ENCODE peak calls at places on chromosome 9, in five cellular contexts. R is adrenal gland, Y is stomach, I is lower leg skin, P is heart left ventricle. Z is an unnamed sample.

GRCh38 chr9:70079364-70080103 is 35.9 kb downstream of the MAMDC2 start:
- DNase-seq in R (no peak), Y (no peak), I (no peak), P (no peak), Z (no peak)

GRCh38 chr9:121282309-121283071 is 14.5 kb downstream of the GSN start:
- DNase-seq in R (peak), Y (peak), I (peak), P (peak), Z (no peak)

GRCh38 chr9:20620658-20621552 is 1.4 kb downstream of the MLLT3 start:
- DNase-seq in R (peak), Y (peak), I (peak), P (peak), Z (no peak)

GRCh38 chr9:4235951-4236804 is 63.7 kb downstream of the GLIS3 start:
- DNase-seq in R (no peak), Y (no peak), I (no peak), P (no peak), Z (no peak)

GRCh38 chr9:6811436-6811835 is 53.7 kb downstream of the KDM4C start:
- DNase-seq in R (peak), Y (no peak), I (no peak), P (no peak), Z (no peak)

GRCh38 chr9:125430611-125431305 is 169.1 kb downstream of the GAPVD1 start:
- DNase-seq in R (no peak), Y (no peak), I (no peak), P (no peak), Z (no peak)

GRCh38 chr9:129506892-129507291 is 114.0 kb downstream of the C9orf50 start:
- DNase-seq in R (peak), Y (no peak), I (no peak), P (peak), Z (no peak)

GRCh38 chr9:3179716-3180115 is 335.8 kb upstream of the PUM3 start:
- DNase-seq in R (no peak), Y (no peak), I (no peak), P (no peak), Z (no peak)

DNA sequence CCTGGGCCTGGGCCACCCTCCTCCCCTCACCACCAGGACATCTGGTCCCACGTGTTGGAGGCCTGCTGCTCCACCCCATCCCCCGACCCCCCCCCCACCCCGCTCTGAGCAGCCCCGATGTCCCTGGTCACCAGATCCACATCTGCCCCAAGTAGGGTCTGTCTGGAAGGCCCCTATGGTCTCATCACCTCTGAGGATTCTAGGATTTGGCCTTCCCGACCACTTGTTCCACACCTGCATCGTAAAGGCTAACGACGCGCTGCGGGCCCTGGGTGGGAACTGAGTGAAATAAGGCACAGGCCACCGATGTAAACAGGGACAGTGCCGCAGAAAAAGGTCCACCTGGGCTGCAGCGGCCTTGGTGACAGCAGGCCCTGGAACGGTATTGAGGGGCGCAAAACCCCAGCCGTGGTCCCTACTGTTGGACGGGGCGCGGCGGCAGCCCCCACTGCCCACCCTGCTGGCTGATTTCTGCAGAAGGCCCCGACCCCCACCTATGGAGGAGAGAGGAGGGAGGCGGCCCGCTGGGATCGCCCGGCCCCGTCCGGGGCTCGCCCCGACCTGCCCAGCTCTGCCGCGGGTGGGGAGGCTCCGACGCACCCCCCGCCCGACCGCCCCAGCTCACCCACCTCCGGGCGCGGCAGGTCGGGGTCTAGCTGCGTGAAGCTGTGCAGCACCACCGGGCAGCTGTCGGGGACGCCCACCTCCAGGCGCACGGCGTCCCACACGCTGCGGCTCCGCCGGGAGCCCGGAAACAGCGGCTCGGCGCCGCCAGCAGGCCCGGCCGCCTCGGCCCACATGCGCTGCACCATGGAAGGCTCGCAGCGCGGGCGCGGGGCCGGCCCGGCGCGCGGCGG is 469 bp downstream of the RALGDS start:
- DNase-seq in R (no peak), Y (no peak), I (peak), P (no peak), Z (no peak)
- TF ChIP-seq POLR2A in R (peak), Y (no peak), I (no peak), P (no peak), Z (peak)

GRCh38 chr9:130687615-130688014 is 6.0 kb upstream of the EXOSC2 start:
- DNase-seq in R (no peak), Y (no peak), I (no peak), P (no peak), Z (no peak)

GRCh38 chr9:130688070-130688469 is 5.5 kb upstream of the EXOSC2 start:
- DNase-seq in R (no peak), Y (no peak), I (no peak), P (no peak), Z (no peak)

GRCh38 chr9:130689572-130689936 is 4.0 kb upstream of the EXOSC2 start:
- DNase-seq in R (no peak), Y (no peak), I (no peak), P (no peak), Z (no peak)

GRCh38 chr9:130692365-130692764 is 1.2 kb upstream of the EXOSC2 start:
- DNase-seq in R (no peak), Y (no peak), I (no peak), P (no peak), Z (no peak)

GRCh38 chr9:130689937-130690700 is 3.5 kb upstream of the EXOSC2 start:
- DNase-seq in R (peak), Y (peak), I (no peak), P (no peak), Z (peak)
- TF ChIP-seq POLR2A in R (peak), Y (no peak), I (no peak), P (no peak), Z (no peak)

DNA sequence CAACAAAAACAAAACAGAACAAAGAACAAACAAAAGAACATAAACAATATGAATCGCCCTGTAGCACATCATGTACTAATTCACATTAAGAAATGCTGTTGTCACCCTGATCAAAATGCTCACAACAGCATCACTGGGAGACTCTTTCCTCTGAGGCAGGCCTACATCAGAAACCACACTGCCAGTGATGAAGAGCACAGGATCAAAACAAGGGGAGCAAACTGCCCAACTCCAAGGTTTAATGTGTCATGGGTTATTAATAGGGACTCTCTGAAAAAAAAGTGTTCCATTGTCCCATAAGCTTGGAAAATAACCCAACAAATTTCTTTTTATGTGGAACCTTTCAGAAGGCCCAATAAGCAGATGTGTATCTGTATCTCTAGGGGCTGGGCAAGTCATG is 74.2 kb downstream of the PTPN3 start:
- DNase-seq in R (no peak), Y (no peak), I (no peak), P (no peak), Z (no peak)
- TF ChIP-seq POLR2A in R (no peak), Y (no peak), I (no peak), P (no peak), Z (no peak)

GRCh38 chr9:136667217-136667939 is 4.7 kb downstream of the EGFL7 start:
- DNase-seq in R (no peak), Y (no peak), I (no peak), P (no peak), Z (no peak)
- TF ChIP-seq POLR2A in R (no peak), Y (no peak), I (no peak), P (no peak), Z (no peak)

DNA sequence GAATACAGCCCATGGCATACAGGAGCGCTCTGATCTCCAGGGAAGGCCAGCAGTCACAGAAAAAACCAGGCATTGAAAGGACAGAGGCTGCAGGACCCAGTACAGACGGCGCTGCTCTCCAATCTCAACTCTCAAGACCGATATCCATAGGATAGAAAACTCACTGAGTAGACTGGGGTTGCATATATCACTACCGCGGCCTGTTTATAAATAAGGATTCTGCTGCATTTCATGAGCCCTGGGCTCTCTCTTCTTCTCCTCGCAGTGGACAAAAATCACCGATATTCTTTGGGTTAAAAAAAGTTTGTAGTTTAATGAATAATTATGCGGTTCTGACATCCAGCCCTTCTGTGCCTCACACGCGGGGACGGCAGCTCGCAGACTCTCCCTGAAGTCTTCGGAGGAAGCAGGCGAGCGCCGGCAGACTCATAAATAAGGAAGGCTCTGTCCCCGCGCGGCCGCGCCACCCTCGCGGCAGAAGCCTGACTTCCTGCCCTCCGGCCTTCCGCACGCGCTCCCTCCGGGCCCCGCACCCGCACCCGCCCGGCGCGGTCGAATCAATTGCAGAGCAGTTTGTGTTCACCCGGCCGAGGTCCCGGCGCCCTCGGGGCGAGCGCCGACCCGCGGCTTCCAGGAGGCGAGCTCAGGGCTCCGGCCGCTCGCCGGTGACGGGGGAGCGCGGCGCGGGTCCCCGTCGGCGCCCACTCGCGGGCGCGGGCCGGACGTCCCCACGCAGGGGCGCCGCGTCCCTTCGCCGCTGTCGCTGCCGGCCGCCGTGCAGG is at the start of gene FAM78A:
- DNase-seq in R (peak), Y (peak), I (no peak), P (peak), Z (no peak)
- TF ChIP-seq POLR2A in R (no peak), Y (no peak), I (no peak), P (no peak), Z (no peak)

GRCh38 chr9:36935768-36936497 is 98.1 kb downstream of the PAX5 start:
- DNase-seq in R (no peak), Y (peak), I (peak), P (no peak), Z (no peak)
- TF ChIP-seq POLR2A in R (no peak), Y (no peak), I (no peak), P (no peak), Z (no peak)

GRCh38 chr9:127929044-127929979 is 1.3 kb downstream of the PIP5KL1 start:
- DNase-seq in R (no peak), Y (no peak), I (no peak), P (no peak), Z (no peak)

GRCh38 chr9:127927457-127928231 is 2.9 kb downstream of the PIP5KL1 start:
- DNase-seq in R (no peak), Y (peak), I (no peak), P (no peak), Z (no peak)

GRCh38 chr9:127928232-127929043 is 2.1 kb downstream of the PIP5KL1 start:
- DNase-seq in R (no peak), Y (no peak), I (no peak), P (no peak), Z (peak)

GRCh38 chr9:127931092-127931881 is 710 bp upstream of the PIP5KL1 start:
- DNase-seq in R (peak), Y (no peak), I (no peak), P (no peak), Z (peak)

GRCh38 chr9:127930298-127931091 is at the start of gene PIP5KL1:
- DNase-seq in R (peak), Y (peak), I (peak), P (peak), Z (peak)
- TF ChIP-seq POLR2A in R (no peak), Y (no peak), I (no peak), P (no peak), Z (peak)

GRCh38 chr9:96874947-96875459 is 20.7 kb upstream of the ZNF782 start:
- DNase-seq in R (peak), Y (peak), I (no peak), P (no peak), Z (peak)
- TF ChIP-seq POLR2A in R (peak), Y (no peak), I (no peak), P (no peak), Z (no peak)

DNA sequence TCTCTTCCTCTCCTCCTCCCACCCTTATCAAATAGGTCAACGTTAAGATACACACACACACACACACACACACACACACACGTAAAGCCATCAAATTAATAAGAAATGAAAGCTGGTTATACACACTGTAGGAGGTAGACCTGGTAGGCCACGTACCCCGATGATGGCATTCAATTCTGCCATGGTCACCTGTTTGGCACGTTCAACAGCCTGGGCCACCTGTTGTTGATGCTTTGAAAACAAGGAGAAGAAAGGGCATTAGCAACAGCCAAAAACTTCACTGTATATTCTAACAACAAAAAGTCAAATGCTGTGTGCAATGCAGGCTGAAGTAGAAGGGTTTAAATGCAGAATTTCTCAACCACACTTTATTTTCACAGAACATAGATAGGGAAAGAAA is 37.3 kb downstream of the TLE1 start:
- DNase-seq in R (no peak), Y (no peak), I (no peak), P (no peak), Z (no peak)
- TF ChIP-seq POLR2A in R (no peak), Y (no peak), I (no peak), P (no peak), Z (no peak)